ENCODE peak calls at places on chromosomes 2 and 18, in five cellular contexts. One of them, this sample, is unnamed.

GRCh38 chr2:217256261-217256660 is 396.4 kb upstream of the TNP1 start:
- DNase-seq in lower lobe of right lung: no peak
- DNase-seq in ovary: no peak
- DNase-seq in stomach: no peak
- DNase-seq in kidney epithelial cell: peak; percentile 47
- DNase-seq in this sample: no peak

GRCh38 chr2:46493241-46493970 is 14.0 kb downstream of the TMEM247 start:
- DNase-seq in kidney epithelial cell: no peak
- DNase-seq in lower lobe of right lung: no peak
- DNase-seq in stomach: no peak
- DNase-seq in ovary: no peak
- DNase-seq in this sample: no peak

GRCh38 chr2:4883375-4883774 is 808.8 kb upstream of the SOX11 start:
- DNase-seq in stomach: no peak
- DNase-seq in lower lobe of right lung: no peak
- DNase-seq in kidney epithelial cell: no peak
- DNase-seq in ovary: no peak
- DNase-seq in this sample: no peak

GRCh38 chr2:52877703-52878102 is 889.9 kb upstream of the CHAC2 start:
- DNase-seq in lower lobe of right lung: no peak
- DNase-seq in ovary: no peak
- DNase-seq in kidney epithelial cell: no peak
- DNase-seq in stomach: no peak
- DNase-seq in this sample: no peak

GRCh38 chr2:214436470-214436869 is 25.6 kb downstream of the VWC2L start:
- DNase-seq in lower lobe of right lung: no peak
- DNase-seq in stomach: no peak
- DNase-seq in ovary: no peak
- DNase-seq in kidney epithelial cell: no peak
- DNase-seq in this sample: no peak

GRCh38 chr18:55982992-55983391 is 395.0 kb upstream of the TCF4 start:
- DNase-seq in ovary: no peak
- DNase-seq in kidney epithelial cell: no peak
- DNase-seq in stomach: no peak
- DNase-seq in lower lobe of right lung: no peak
- DNase-seq in this sample: no peak

GRCh38 chr2:152548111-152548875 is 169.0 kb downstream of the PRPF40A start:
- DNase-seq in lower lobe of right lung: no peak
- DNase-seq in ovary: peak; percentile 44
- DNase-seq in stomach: peak; percentile 38
- DNase-seq in kidney epithelial cell: no peak
- DNase-seq in this sample: no peak

GRCh38 chr2:49980774-49981173 is 826.5 kb upstream of the FSHR start:
- DNase-seq in stomach: no peak
- DNase-seq in ovary: no peak
- DNase-seq in lower lobe of right lung: no peak
- DNase-seq in kidney epithelial cell: no peak
- DNase-seq in this sample: no peak

GRCh38 chr2:171523339-171523931 is 1.2 kb downstream of the CYBRD1 start:
- DNase-seq in kidney epithelial cell: no peak
- DNase-seq in stomach: peak; percentile 63
- DNase-seq in ovary: peak; percentile 78
- DNase-seq in lower lobe of right lung: peak; percentile 83
- DNase-seq in this sample: peak; percentile 97

GRCh38 chr2:230938516-230939065 is 13.5 kb upstream of the GPR55 start:
- DNase-seq in stomach: peak; percentile 20
- DNase-seq in kidney epithelial cell: no peak
- DNase-seq in ovary: no peak
- DNase-seq in lower lobe of right lung: peak; percentile 30
- DNase-seq in this sample: peak; percentile 66

GRCh38 chr2:232013701-232014353 is 52.3 kb downstream of the DIS3L2 start:
- DNase-seq in stomach: no peak
- DNase-seq in lower lobe of right lung: no peak
- DNase-seq in ovary: no peak
- DNase-seq in kidney epithelial cell: peak; percentile 79
- DNase-seq in this sample: no peak

GRCh38 chr2:237496428-237496827 is 9.4 kb downstream of the MLPH start:
- DNase-seq in lower lobe of right lung: no peak
- DNase-seq in kidney epithelial cell: no peak
- DNase-seq in stomach: no peak
- DNase-seq in ovary: no peak
- DNase-seq in this sample: no peak

GRCh38 chr18:31478688-31479087 is 19.3 kb upstream of the DSG2 start:
- DNase-seq in lower lobe of right lung: no peak
- DNase-seq in ovary: no peak
- DNase-seq in stomach: no peak
- DNase-seq in kidney epithelial cell: no peak
- DNase-seq in this sample: no peak

GRCh38 chr18:45328762-45329161 is 286.5 kb upstream of the SLC14A2 start:
- DNase-seq in ovary: no peak
- DNase-seq in stomach: no peak
- DNase-seq in kidney epithelial cell: no peak
- DNase-seq in lower lobe of right lung: no peak
- DNase-seq in this sample: no peak

GRCh38 chr2:159903404-159904126 is 105.6 kb upstream of the CD302 start:
- DNase-seq in ovary: no peak
- DNase-seq in kidney epithelial cell: no peak
- DNase-seq in lower lobe of right lung: peak; percentile 49
- DNase-seq in stomach: peak; percentile 46
- DNase-seq in this sample: no peak

GRCh38 chr18:49100226-49100968 is 149.6 kb upstream of the SMAD7 start:
- DNase-seq in stomach: no peak
- DNase-seq in lower lobe of right lung: no peak
- DNase-seq in kidney epithelial cell: peak; percentile 51
- DNase-seq in ovary: no peak
- DNase-seq in this sample: no peak

GRCh38 chr2:45275235-45275805 is 266.1 kb upstream of the SIX2 start:
- DNase-seq in lower lobe of right lung: no peak
- DNase-seq in stomach: no peak
- DNase-seq in ovary: no peak
- DNase-seq in kidney epithelial cell: peak; percentile 58
- DNase-seq in this sample: no peak

GRCh38 chr2:108392029-108392428 is 14.3 kb downstream of the SULT1C4 start:
- DNase-seq in ovary: no peak
- DNase-seq in lower lobe of right lung: no peak
- DNase-seq in kidney epithelial cell: no peak
- DNase-seq in stomach: no peak
- DNase-seq in this sample: no peak

GRCh38 chr18:13455960-13456471 is 237.5 kb downstream of the LDLRAD4 start:
- DNase-seq in ovary: no peak
- DNase-seq in stomach: no peak
- DNase-seq in kidney epithelial cell: no peak
- DNase-seq in lower lobe of right lung: no peak
- DNase-seq in this sample: no peak

GRCh38 chr2:168753765-168754334 is 48.6 kb upstream of the NOSTRIN start:
- DNase-seq in ovary: no peak
- DNase-seq in kidney epithelial cell: no peak
- DNase-seq in stomach: no peak
- DNase-seq in lower lobe of right lung: no peak
- DNase-seq in this sample: no peak

GRCh38 chr2:168748461-168748860 is 54.0 kb upstream of the NOSTRIN start:
- DNase-seq in stomach: peak; percentile 62
- DNase-seq in kidney epithelial cell: no peak
- DNase-seq in lower lobe of right lung: no peak
- DNase-seq in ovary: no peak
- DNase-seq in this sample: no peak

GRCh38 chr2:168749264-168749663 is 53.2 kb upstream of the NOSTRIN start:
- DNase-seq in lower lobe of right lung: no peak
- DNase-seq in stomach: no peak
- DNase-seq in kidney epithelial cell: no peak
- DNase-seq in ovary: no peak
- DNase-seq in this sample: no peak

GRCh38 chr2:168752361-168752760 is 50.1 kb upstream of the NOSTRIN start:
- DNase-seq in stomach: no peak
- DNase-seq in ovary: no peak
- DNase-seq in lower lobe of right lung: no peak
- DNase-seq in kidney epithelial cell: no peak
- DNase-seq in this sample: no peak

GRCh38 chr2:168751104-168751768 is 51.2 kb upstream of the NOSTRIN start:
- DNase-seq in stomach: no peak
- DNase-seq in lower lobe of right lung: no peak
- DNase-seq in ovary: no peak
- DNase-seq in kidney epithelial cell: no peak
- DNase-seq in this sample: no peak
- H3K4me3 ChIP-seq in stomach: no peak overlapping the region
- H3K4me3 ChIP-seq in lower lobe of right lung: no peak overlapping the region
- H3K4me3 ChIP-seq in ovary: no peak overlapping the region
- H3K4me3 ChIP-seq in kidney epithelial cell: no peak overlapping the region
- H3K4me3 ChIP-seq in this sample: no peak overlapping the region

GRCh38 chr18:36131692-36132483 is 2.2 kb downstream of the ELP2 start:
- DNase-seq in ovary: no peak
- DNase-seq in stomach: no peak
- DNase-seq in kidney epithelial cell: no peak
- DNase-seq in lower lobe of right lung: no peak
- DNase-seq in this sample: no peak
- H3K4me3 ChIP-seq in ovary: no peak overlapping the region
- H3K4me3 ChIP-seq in stomach: no peak overlapping the region
- H3K4me3 ChIP-seq in kidney epithelial cell: no peak overlapping the region
- H3K4me3 ChIP-seq in lower lobe of right lung: peak overlapping the region; percentile 97
- H3K4me3 ChIP-seq in this sample: peak overlapping the region; percentile 92

GRCh38 chr2:120278901-120279300 is 26.2 kb downstream of the RALB start:
- DNase-seq in lower lobe of right lung: no peak
- DNase-seq in kidney epithelial cell: no peak
- DNase-seq in stomach: no peak
- DNase-seq in ovary: no peak
- DNase-seq in this sample: no peak

GRCh38 chr2:120271952-120272351 is 19.3 kb downstream of the RALB start:
- DNase-seq in lower lobe of right lung: no peak
- DNase-seq in stomach: no peak
- DNase-seq in kidney epithelial cell: no peak
- DNase-seq in ovary: no peak
- DNase-seq in this sample: no peak

GRCh38 chr2:120277505-120278205 is 25.0 kb downstream of the RALB start:
- DNase-seq in stomach: no peak
- DNase-seq in lower lobe of right lung: no peak
- DNase-seq in ovary: no peak
- DNase-seq in kidney epithelial cell: no peak
- DNase-seq in this sample: no peak

GRCh38 chr2:120272763-120273481 is 20.3 kb downstream of the RALB start:
- DNase-seq in lower lobe of right lung: no peak
- DNase-seq in kidney epithelial cell: no peak
- DNase-seq in stomach: no peak
- DNase-seq in ovary: no peak
- DNase-seq in this sample: no peak

DNA sequence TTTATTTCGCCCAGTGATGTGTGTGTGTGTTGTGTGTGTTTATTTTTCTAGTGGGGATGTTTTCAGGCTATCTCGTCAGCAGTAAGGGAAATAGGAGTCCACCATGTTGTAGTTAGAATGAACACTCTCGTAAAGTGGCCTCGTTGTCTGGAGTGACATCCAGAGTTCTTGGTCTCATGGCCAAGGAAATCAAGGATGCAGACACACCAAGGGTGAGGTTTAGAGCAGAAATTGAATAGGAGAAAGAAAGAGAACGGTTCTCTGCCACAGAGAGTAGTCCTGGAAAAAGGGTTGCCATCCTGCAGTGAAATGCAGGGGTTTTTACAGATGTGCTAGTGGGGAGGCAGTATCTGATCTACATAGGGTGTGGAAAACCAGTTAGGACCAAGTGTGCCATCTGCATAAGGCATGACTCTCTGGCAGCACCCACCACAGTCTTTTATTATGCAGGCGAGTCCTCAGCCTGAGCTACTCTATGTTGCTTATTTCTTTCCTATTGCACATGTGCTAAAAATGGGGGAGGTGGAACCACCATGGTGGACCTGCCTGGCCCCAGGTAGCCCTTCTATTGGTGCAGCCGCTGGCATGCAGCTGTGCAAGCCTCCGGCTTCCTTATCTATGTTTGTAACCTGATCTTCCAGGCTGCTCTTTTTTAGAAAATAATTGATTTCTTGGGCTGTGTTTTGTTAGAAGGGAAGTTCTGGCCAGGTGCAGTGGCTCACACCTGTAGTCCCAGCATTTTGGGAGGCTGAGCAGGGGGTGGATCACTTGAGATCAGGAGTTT is 23.2 kb downstream of the RALB start:
- DNase-seq in lower lobe of right lung: no peak
- DNase-seq in kidney epithelial cell: no peak
- DNase-seq in stomach: no peak
- DNase-seq in ovary: no peak
- DNase-seq in this sample: no peak
- H3K4me3 ChIP-seq in lower lobe of right lung: no peak overlapping the region
- H3K4me3 ChIP-seq in kidney epithelial cell: no peak overlapping the region
- H3K4me3 ChIP-seq in stomach: no peak overlapping the region
- H3K4me3 ChIP-seq in ovary: no peak overlapping the region
- H3K4me3 ChIP-seq in this sample: no peak overlapping the region

GRCh38 chr2:19362652-19363473 is 4.4 kb upstream of the OSR1 start:
- DNase-seq in stomach: peak; percentile 78
- DNase-seq in ovary: peak; percentile 88
- DNase-seq in kidney epithelial cell: no peak
- DNase-seq in lower lobe of right lung: peak; percentile 78
- DNase-seq in this sample: peak; percentile 93
- H3K4me3 ChIP-seq in stomach: peak overlapping the region; percentile 57
- H3K4me3 ChIP-seq in ovary: peak overlapping the region; percentile 50
- H3K4me3 ChIP-seq in kidney epithelial cell: peak overlapping the region; percentile 58
- H3K4me3 ChIP-seq in lower lobe of right lung: peak overlapping the region; percentile 71
- H3K4me3 ChIP-seq in this sample: peak overlapping the region; percentile 74

DNA sequence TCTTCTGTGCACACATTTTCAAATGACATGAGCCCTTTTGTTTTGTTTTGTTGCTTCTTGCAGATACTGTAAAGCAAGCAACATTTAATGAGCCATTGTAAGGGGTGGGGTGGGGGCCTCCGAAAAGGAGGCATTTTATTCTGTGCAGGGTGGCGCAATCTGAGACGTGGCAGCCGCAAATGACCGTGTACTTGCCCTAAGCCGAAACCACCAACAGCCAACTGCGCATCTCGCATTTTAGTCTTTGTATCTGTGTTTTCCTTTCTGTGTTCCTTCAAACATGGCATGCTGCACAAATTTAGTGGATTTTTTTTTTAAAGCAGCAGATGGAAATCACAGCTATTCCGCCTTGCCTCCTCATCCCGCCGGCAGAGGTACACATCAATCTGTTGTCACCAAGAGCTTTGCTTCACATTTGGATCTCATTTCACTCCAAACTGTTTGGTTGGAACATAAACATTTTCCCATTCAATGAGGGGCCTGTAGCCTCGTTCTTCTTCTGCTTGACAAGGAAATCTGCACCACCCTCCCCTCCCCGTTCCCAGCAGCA is 52.6 kb downstream of the LPIN1 start:
- DNase-seq in kidney epithelial cell: no peak
- DNase-seq in stomach: no peak
- DNase-seq in ovary: no peak
- DNase-seq in lower lobe of right lung: no peak
- DNase-seq in this sample: no peak
- H3K4me3 ChIP-seq in kidney epithelial cell: no peak overlapping the region
- H3K4me3 ChIP-seq in stomach: no peak overlapping the region
- H3K4me3 ChIP-seq in ovary: no peak overlapping the region
- H3K4me3 ChIP-seq in lower lobe of right lung: no peak overlapping the region
- H3K4me3 ChIP-seq in this sample: no peak overlapping the region

This sample was measured in esophagus muscularis mucosa.